ENCODE peak calls at places on chromosome 6, in six cellular contexts. W is vagina, H is fibroblast of lung, R is DND-41, G is adrenal gland, L is left ventricle myocardium inferior. N is an unnamed sample.

GRCh38 chr6:134636221-134636830 is 313.6 kb downstream of the ALDH8A1 start:
- DNase-seq in W (no peak), R (no peak), L (no peak), H (no peak), G (no peak), N (no peak)

GRCh38 chr6:78781001-78781400 is 86.3 kb upstream of the IRAK1BP1 start:
- DNase-seq in G (no peak), R (no peak), H (no peak), L (no peak), W (no peak), N (no peak)

GRCh38 chr6:112195166-112195565 is 59.2 kb downstream of the LAMA4 start:
- DNase-seq in G (no peak), H (no peak), R (no peak), W (no peak), L (no peak), N (no peak)

GRCh38 chr6:138161434-138162103 is at the start of gene ARFGEF3:
- DNase-seq in W (no peak), L (peak; percentile 34), R (no peak), H (peak; percentile 38), G (peak; percentile 38), N (no peak)

GRCh38 chr6:10030942-10031537 is 383.8 kb downstream of the TFAP2A start:
- DNase-seq in W (no peak), R (no peak), L (no peak), G (no peak), H (no peak), N (no peak)

GRCh38 chr6:84777888-84778287 is 13.5 kb upstream of the TBX18 start:
- DNase-seq in R (no peak), W (no peak), G (no peak), L (no peak), H (no peak), N (no peak)

GRCh38 chr6:76240092-76240491 is 167.6 kb upstream of the IMPG1 start:
- DNase-seq in R (no peak), G (no peak), H (no peak), W (no peak), L (no peak), N (no peak)

GRCh38 chr6:168676552-168677317 is 235.8 kb downstream of the SMOC2 start:
- DNase-seq in R (no peak), G (no peak), W (no peak), L (no peak), H (no peak), N (no peak)

GRCh38 chr6:110532401-110532800 is 56.0 kb upstream of the SLC22A16 start:
- DNase-seq in L (no peak), H (no peak), G (no peak), W (no peak), R (no peak), N (peak; percentile 74)

GRCh38 chr6:22098623-22099022 is 198.2 kb downstream of the PRL start:
- DNase-seq in G (no peak), R (no peak), L (no peak), W (no peak), H (no peak), N (peak; percentile 12)

GRCh38 chr6:10146723-10147451 is 268.0 kb downstream of the TFAP2A start:
- DNase-seq in L (no peak), W (no peak), G (peak; percentile 48), H (peak; percentile 14), R (peak; percentile 24), N (no peak)

GRCh38 chr6:2980465-2980855 is 9.1 kb upstream of the SERPINB6 start:
- DNase-seq in R (no peak), L (no peak), H (no peak), W (no peak), G (no peak), N (no peak)

GRCh38 chr6:106473807-106474206 is 113.3 kb downstream of the CRYBG1 start:
- DNase-seq in H (peak; percentile 82), W (no peak), G (no peak), R (no peak), L (no peak), N (peak; percentile 22)

GRCh38 chr6:44238687-44239350 is 8.1 kb upstream of the HSP90AB1 start:
- DNase-seq in W (no peak), R (no peak), H (no peak), L (no peak), G (peak; percentile 34), N (no peak)

GRCh38 chr6:153167026-153167891 is 36.2 kb upstream of the RGS17 start:
- DNase-seq in R (no peak), H (peak; percentile 90), L (no peak), W (no peak), G (no peak), N (no peak)

GRCh38 chr6:22699046-22699639 is 129.8 kb downstream of the HDGFL1 start:
- DNase-seq in R (no peak), H (no peak), L (no peak), W (no peak), G (no peak), N (no peak)

GRCh38 chr6:16630035-16630643 is 131.1 kb downstream of the ATXN1 start:
- DNase-seq in L (no peak), H (no peak), R (no peak), W (no peak), G (no peak), N (no peak)

GRCh38 chr6:113495521-113495920 is 361.6 kb upstream of the MARCKS start:
- DNase-seq in R (no peak), H (peak; percentile 89), L (no peak), W (no peak), G (no peak), N (no peak)

GRCh38 chr6:116408476-116408875 is 37.7 kb downstream of the DSE start:
- DNase-seq in W (no peak), G (no peak), H (no peak), R (no peak), L (no peak), N (no peak)
- H3K4me1 ChIP-seq in W (peaks cover 38% of the 10 kb centered on the region), G (peaks cover 56% of the 10 kb centered on the region), H (peaks cover 19% of the 10 kb centered on the region), R (no peaks in the 10 kb centered on the region), L (peaks cover 67% of the 10 kb centered on the region), N (peaks cover 44% of the 10 kb centered on the region)

GRCh38 chr6:63676412-63677114 is 41.0 kb downstream of the PHF3 start:
- DNase-seq in G (no peak), H (no peak), R (no peak), L (no peak), W (no peak), N (no peak)
- H3K4me1 ChIP-seq in G (peaks cover 49% of the 10 kb centered on the region), H (peaks cover 3% of the 10 kb centered on the region), R (no peaks in the 10 kb centered on the region), L (peaks cover 75% of the 10 kb centered on the region), W (peaks cover 36% of the 10 kb centered on the region), N (no peaks in the 10 kb centered on the region)

DNA sequence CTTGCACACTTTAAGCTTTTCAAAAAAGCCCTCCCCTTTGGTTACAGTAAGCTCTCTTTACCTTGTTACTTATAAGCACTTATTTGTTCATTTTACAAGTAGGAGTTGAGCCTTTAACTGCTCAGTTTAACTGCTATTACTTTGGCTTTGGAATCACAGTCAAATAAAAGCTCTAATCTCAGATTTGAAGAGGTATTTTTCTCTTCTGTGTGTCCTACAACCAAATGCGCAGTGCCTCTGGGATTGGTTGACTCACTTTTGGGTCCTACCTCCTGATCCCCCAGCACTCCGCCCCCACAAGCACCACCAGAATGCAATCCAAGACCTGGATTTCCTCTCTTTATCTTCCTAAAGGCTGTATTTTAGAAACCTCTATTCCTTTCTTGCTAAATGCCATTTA is 2.5 kb downstream of the NCOA7 start:
- DNase-seq in L (no peak), H (no peak), G (peak; percentile 60), R (no peak), W (no peak), N (no peak)
- H3K4me1 ChIP-seq in L (peaks cover 57% of the 10 kb centered on the region), H (peaks cover 20% of the 10 kb centered on the region), G (peaks cover 82% of the 10 kb centered on the region), R (peaks cover 48% of the 10 kb centered on the region), W (peaks cover 58% of the 10 kb centered on the region), N (peaks cover 20% of the 10 kb centered on the region)

GRCh38 chr6:26304213-26305096 is 60.5 kb upstream of the BTN3A2 start:
- DNase-seq in L (no peak), H (peak; percentile 56), R (peak; percentile 53), G (peak; percentile 62), W (no peak), N (peak; percentile 56)

GRCh38 chr6:26307830-26308229 is 57.2 kb upstream of the BTN3A2 start:
- DNase-seq in G (no peak), W (no peak), L (no peak), H (no peak), R (no peak), N (no peak)

GRCh38 chr6:26302941-26303559 is 61.9 kb upstream of the BTN3A2 start:
- DNase-seq in W (no peak), G (no peak), L (no peak), R (no peak), H (no peak), N (no peak)

GRCh38 chr6:26305097-26305841 is 59.7 kb upstream of the BTN3A2 start:
- DNase-seq in H (peak; percentile 87), L (no peak), R (peak; percentile 80), G (peak; percentile 78), W (no peak), N (peak; percentile 82)

DNA sequence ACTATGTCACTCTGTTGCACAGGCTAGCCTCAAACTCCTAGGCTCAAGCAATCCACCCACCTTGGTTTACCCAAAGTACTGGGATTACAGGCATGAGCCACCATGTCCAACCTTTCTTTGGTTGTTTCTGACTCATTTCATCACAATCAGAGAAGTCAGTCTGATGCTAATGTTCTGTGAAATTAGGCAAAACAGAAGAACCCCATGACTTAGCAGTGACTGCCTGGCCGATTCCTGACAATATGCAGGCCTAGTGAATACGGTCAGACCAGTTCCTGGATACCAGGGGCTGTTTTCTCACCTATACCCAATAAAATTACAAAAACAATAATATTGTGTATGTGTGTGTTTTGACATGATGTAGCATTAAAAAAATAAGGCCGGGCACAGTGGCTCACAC is 58.8 kb upstream of the BTN3A2 start:
- DNase-seq in H (no peak), G (no peak), L (no peak), R (no peak), W (no peak), N (no peak)
- H3K4me1 ChIP-seq in H (peaks cover 6% of the 10 kb centered on the region), G (peaks cover 1% of the 10 kb centered on the region), L (peaks cover 2% of the 10 kb centered on the region), R (peaks cover 30% of the 10 kb centered on the region), W (peaks cover 6% of the 10 kb centered on the region), N (peaks cover 21% of the 10 kb centered on the region)

DNA sequence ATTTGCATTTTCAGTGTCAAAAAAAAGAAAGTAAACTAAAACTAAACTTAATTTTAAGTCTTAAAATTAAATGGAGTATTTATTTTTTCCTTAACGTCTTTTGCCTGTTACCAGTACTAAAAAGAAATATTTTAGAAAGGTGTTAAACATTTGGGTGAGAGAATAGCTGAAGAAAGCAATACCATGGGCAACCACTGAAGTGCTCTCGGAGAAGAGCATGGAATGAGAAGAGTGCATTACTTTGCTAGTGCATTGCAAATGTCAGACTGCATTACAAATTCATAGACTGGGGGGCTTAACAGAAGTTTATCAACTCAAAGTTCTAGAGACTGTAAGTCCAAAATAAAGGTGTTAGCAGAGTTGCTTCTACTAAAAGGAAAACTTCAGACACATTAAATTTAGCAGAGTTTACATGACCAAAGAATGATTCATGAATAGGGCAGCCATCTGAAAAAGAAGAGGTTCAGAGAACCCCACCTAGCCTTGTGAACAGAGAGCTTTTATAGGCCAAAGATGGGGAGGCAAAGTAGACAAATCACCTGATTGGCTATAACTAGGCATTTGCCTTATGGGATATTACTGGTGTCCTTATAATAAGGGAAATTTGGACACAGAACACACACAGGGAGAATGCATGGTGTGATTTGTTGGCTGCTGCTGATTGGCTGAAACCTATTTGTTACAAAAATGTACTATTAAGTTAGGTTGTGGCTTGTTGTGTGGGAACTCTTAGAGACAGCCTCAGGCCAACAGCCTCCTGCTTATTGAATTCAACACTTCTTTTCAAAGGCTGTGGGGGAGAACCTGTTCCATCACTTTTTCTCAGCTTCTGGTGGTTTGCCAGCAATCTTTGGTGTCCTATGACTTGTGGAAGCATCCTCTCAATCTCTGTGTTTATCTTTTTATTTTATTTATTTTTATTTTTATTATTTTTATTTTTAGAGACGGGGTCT is 106.7 kb upstream of the RREB1 start:
- DNase-seq in R (no peak), G (no peak), H (no peak), W (no peak), L (no peak), N (no peak)
- H3K4me1 ChIP-seq in R (no peaks in the 10 kb centered on the region), G (peaks cover 9% of the 10 kb centered on the region), H (no peaks in the 10 kb centered on the region), W (no peaks in the 10 kb centered on the region), L (peaks cover 4% of the 10 kb centered on the region), N (peaks cover 8% of the 10 kb centered on the region)

N was measured in SJSA1.